ENCODE peak calls at places on chromosomes 11 and 22, in nine cellular contexts. U, S, G, C, F, T, H, P and L are unnamed samples.

GRCh38 chr11:108886608-108887007 is 221.7 kb downstream of the DDX10 start:
- DNase-seq in U (no peak), S (no peak), G (no peak), C (no peak), F (no peak), T (no peak), H (no peak), P (no peak), L (no peak)

GRCh38 chr22:24589518-24590030 is 3.3 kb downstream of the LRRC75B start:
- DNase-seq in U (no peak), S (no peak), G (no peak), C (no peak), F (no peak), T (no peak), H (no peak), P (no peak), L (no peak)

GRCh38 chr11:130897262-130898182 is 18.8 kb downstream of the SNX19 start:
- DNase-seq in U (no peak), S (peak; percentile 59), G (no peak), C (peak; percentile 65), F (no peak), T (peak; percentile 96), H (peak; percentile 76), P (peak; percentile 73), L (no peak)

GRCh38 chr11:34427171-34427805 is 11.4 kb upstream of the CAT start:
- DNase-seq in U (no peak), S (no peak), G (no peak), C (no peak), F (no peak), T (peak; percentile 55), H (no peak), P (no peak), L (no peak)

GRCh38 chr11:125262825-125263218 is 98.3 kb downstream of the PKNOX2 start:
- DNase-seq in U (no peak), S (no peak), G (peak; percentile 63), C (no peak), F (no peak), T (no peak), H (no peak), P (no peak), L (no peak)

GRCh38 chr11:67563354-67564114 is 20.1 kb upstream of the GSTP1 start:
- DNase-seq in U (no peak), S (peak; percentile 63), G (no peak), C (no peak), F (peak; percentile 64), T (peak; percentile 72), H (no peak), P (peak; percentile 38), L (no peak)

GRCh38 chr11:128905345-128906184 is 14.4 kb downstream of the KCNJ5 start:
- DNase-seq in U (no peak), S (peak; percentile 72), G (peak; percentile 72), C (peak; percentile 73), F (no peak), T (no peak), H (peak; percentile 78), P (no peak), L (no peak)

GRCh38 chr22:27796118-27796517 is 5.4 kb downstream of the MN1 start:
- DNase-seq in U (no peak), S (no peak), G (no peak), C (no peak), F (no peak), T (no peak), H (no peak), P (no peak), L (no peak)

GRCh38 chr22:27581688-27582087 is 219.9 kb downstream of the MN1 start:
- DNase-seq in U (no peak), S (peak; percentile 39), G (no peak), C (peak; percentile 64), F (no peak), T (peak; percentile 48), H (no peak), P (peak; percentile 79), L (no peak)

GRCh38 chr11:130782361-130783221 is 133.7 kb downstream of the SNX19 start:
- DNase-seq in U (no peak), S (no peak), G (peak; percentile 27), C (no peak), F (no peak), T (no peak), H (no peak), P (no peak), L (no peak)

GRCh38 chr11:124865181-124865901 is at the start of gene ROBO3:
- DNase-seq in U (no peak), S (no peak), G (peak; percentile 48), C (no peak), F (no peak), T (no peak), H (no peak), P (no peak), L (no peak)

GRCh38 chr22:37305873-37306272 is 23.6 kb downstream of the CYTH4 start:
- DNase-seq in U (no peak), S (no peak), G (no peak), C (no peak), F (no peak), T (no peak), H (no peak), P (no peak), L (no peak)

GRCh38 chr11:64400096-64400495 is 41.1 kb downstream of the RPS6KA4 start:
- DNase-seq in U (no peak), S (no peak), G (no peak), C (no peak), F (no peak), T (no peak), H (no peak), P (no peak), L (no peak)

GRCh38 chr11:62667460-62667859 is 2.3 kb downstream of the CSKMT start:
- DNase-seq in U (peak; percentile 20), S (no peak), G (no peak), C (no peak), F (no peak), T (no peak), H (no peak), P (no peak), L (no peak)

DNA sequence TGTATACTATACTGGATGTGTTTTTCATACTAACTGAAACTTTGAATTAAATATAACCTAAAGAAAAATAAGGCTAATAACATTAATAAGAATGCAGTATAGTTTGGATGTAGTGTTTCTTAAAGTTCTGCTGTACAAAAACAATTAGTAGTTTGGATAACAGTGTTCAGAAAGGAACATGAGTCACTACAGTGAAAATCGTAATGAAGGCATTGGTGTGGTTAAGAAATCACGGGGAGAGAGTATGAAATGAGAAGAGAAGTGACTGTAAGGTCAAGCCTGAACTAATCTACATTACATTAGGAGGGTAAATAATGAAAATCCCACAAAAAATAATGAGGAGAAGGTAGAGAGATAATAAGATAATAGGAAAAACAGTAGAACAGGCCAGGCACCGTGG is 726.6 kb upstream of the ARHGAP42 start:
- DNase-seq in U (no peak), S (no peak), G (no peak), C (no peak), F (no peak), T (no peak), H (no peak), P (no peak), L (no peak)
- H3K9me3 ChIP-seq in U (no peaks in the 10 kb centered on the region), S (no peaks in the 10 kb centered on the region), G (no peaks in the 10 kb centered on the region), C (no peaks in the 10 kb centered on the region), F (no peaks in the 10 kb centered on the region), T (peaks cover 7% of the 10 kb centered on the region), H (no peaks in the 10 kb centered on the region), P (no peaks in the 10 kb centered on the region), L (no peaks in the 10 kb centered on the region)

DNA sequence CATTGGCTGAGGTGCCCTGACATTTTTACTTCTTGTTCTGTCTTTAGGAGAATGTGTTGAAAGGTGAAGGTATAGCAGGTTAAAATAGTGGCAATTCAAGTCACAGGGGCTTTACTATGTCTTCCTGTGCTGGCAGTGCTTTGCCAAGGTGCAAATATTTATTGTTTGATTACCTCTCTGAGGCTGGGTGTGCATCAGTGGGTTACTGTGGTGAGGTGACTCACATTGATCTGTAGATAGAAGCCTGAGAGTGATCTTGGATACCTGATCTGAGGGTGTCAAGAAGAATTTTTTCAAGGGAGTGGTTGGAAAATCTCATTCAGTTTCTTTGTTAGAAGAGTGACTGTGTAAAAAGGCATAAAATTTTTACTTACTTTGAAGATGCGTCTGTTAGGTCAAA is 90.0 kb downstream of the ARHGAP42 start:
- DNase-seq in U (no peak), S (no peak), G (no peak), C (no peak), F (peak; percentile 47), T (no peak), H (no peak), P (no peak), L (no peak)
- H3K9me3 ChIP-seq in U (no peaks in the 10 kb centered on the region), S (no peaks in the 10 kb centered on the region), G (no peaks in the 10 kb centered on the region), C (no peaks in the 10 kb centered on the region), F (no peaks in the 10 kb centered on the region), T (no peaks in the 10 kb centered on the region), H (no peaks in the 10 kb centered on the region), P (no peaks in the 10 kb centered on the region), L (no peaks in the 10 kb centered on the region)

DNA sequence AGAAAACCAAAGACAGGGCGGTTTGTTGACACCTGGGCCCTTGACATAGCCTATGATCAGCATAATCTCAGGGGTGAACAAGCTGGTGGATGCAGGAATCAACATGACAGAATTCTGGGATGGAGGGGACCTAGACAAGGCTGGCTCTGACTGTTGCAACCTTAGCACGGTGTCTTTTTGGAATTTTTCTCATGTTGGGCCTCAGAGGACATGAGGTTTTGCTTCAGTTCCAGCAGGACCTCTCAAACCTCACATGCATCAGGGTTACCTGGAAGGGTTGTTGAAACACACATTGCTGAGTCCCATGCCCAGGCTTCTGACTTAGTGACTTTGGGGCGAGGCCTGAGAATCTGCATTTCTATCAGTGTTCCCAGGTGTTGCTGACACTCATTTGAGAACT is 345.6 kb upstream of the B3GAT1 start:
- DNase-seq in U (no peak), S (no peak), G (no peak), C (no peak), F (no peak), T (no peak), H (no peak), P (no peak), L (no peak)
- H3K9me3 ChIP-seq in U (no peaks in the 10 kb centered on the region), S (no peaks in the 10 kb centered on the region), G (no peaks in the 10 kb centered on the region), C (no peaks in the 10 kb centered on the region), F (no peaks in the 10 kb centered on the region), T (peaks cover 90% of the 10 kb centered on the region), H (no peaks in the 10 kb centered on the region), P (no peaks in the 10 kb centered on the region), L (no peaks in the 10 kb centered on the region)

GRCh38 chr11:32434116-32434386 is 1.3 kb downstream of the WT1 start:
- DNase-seq in U (no peak), S (no peak), G (no peak), C (no peak), F (no peak), T (no peak), H (no peak), P (no peak), L (no peak)
- H3K9me3 ChIP-seq in U (no peaks in the 10 kb centered on the region), S (no peaks in the 10 kb centered on the region), G (no peaks in the 10 kb centered on the region), C (no peaks in the 10 kb centered on the region), F (no peaks in the 10 kb centered on the region), T (peaks cover 30% of the 10 kb centered on the region), H (no peaks in the 10 kb centered on the region), P (no peaks in the 10 kb centered on the region), L (no peaks in the 10 kb centered on the region)

GRCh38 chr11:48675945-48676344 is 187.4 kb downstream of the OR4A47 start:
- DNase-seq in U (no peak), S (no peak), G (no peak), C (no peak), F (no peak), T (no peak), H (no peak), P (no peak), L (no peak)
- H3K9me3 ChIP-seq in U (no peaks in the 10 kb centered on the region), S (peaks cover 3% of the 10 kb centered on the region), G (peaks cover 15% of the 10 kb centered on the region), C (peaks cover 39% of the 10 kb centered on the region), F (no peaks in the 10 kb centered on the region), T (no peaks in the 10 kb centered on the region), H (peaks cover 15% of the 10 kb centered on the region), P (peaks cover 12% of the 10 kb centered on the region), L (no peaks in the 10 kb centered on the region)